ENCODE peak calls at places on chromosomes 4 and X, in eight cellular contexts. Y is thoracic aorta, B is dorsolateral prefrontal cortex, F is PC-3, C is neural progenitor cell, L is coronary artery, T is choroid plexus epithelial cell, P is hepatocyte. S is an unnamed sample.

GRCh38 chr4:13642576-13642975 is 15.1 kb upstream of the BOD1L1 start:
- DNase-seq in Y (no peak), B (no peak), F (peak; percentile 19), C (no peak), L (no peak), T (peak; percentile 85), P (no peak), S (no peak)

GRCh38 chr4:168076989-168077725 is 15.2 kb upstream of the ANXA10 start:
- DNase-seq in Y (no peak), B (no peak), F (peak; percentile 85), C (peak; percentile 75), L (no peak), T (peak; percentile 88), P (peak; percentile 80), S (peak; percentile 76)

GRCh38 chr4:89570931-89571330 is 263.3 kb upstream of the GPRIN3 start:
- DNase-seq in Y (no peak), B (no peak), F (no peak), C (no peak), L (no peak), T (no peak), P (no peak), S (no peak)

GRCh38 chr4:2060578-2061207 is 1.6 kb downstream of the NAT8L start:
- DNase-seq in Y (no peak), B (no peak), F (no peak), C (peak; percentile 65), L (no peak), T (no peak), P (peak; percentile 54), S (no peak)

GRCh38 chrX:97471071-97471470 is 587.4 kb downstream of the RPA4 start:
- DNase-seq in Y (no peak), B (no peak), F (no peak), C (no peak), L (no peak), T (no peak), P (no peak), S (no peak)

GRCh38 chr4:26217961-26218676 is 102.7 kb upstream of the RBPJ start:
- DNase-seq in Y (no peak), B (peak; percentile 57), F (no peak), C (no peak), L (no peak), T (peak; percentile 48), P (no peak), S (no peak)

GRCh38 chr4:38935391-38936073 is 67.9 kb downstream of the FAM114A1 start:
- DNase-seq in Y (no peak), B (no peak), F (no peak), C (no peak), L (no peak), T (no peak), P (no peak), S (no peak)

GRCh38 chr4:88599298-88599697 is 7.0 kb downstream of the HERC3 start:
- DNase-seq in Y (no peak), B (no peak), F (peak; percentile 76), C (no peak), L (no peak), T (peak; percentile 58), P (no peak), S (no peak)

GRCh38 chrX:102723456-102723855 is 2.9 kb downstream of the GPRASP3 start:
- DNase-seq in Y (no peak), B (no peak), F (peak; percentile 9), C (no peak), L (no peak), T (no peak), P (no peak), S (peak; percentile 39)

GRCh38 chr4:158578476-158578875 is 56.8 kb downstream of the RXFP1 start:
- DNase-seq in Y (no peak), B (no peak), F (peak; percentile 59), C (no peak), L (no peak), T (peak; percentile 77), P (peak; percentile 30), S (peak; percentile 63)

GRCh38 chrX:50691820-50692219 is 122.2 kb downstream of the SHROOM4 start:
- DNase-seq in Y (no peak), B (no peak), F (peak; percentile 75), C (peak; percentile 67), L (no peak), T (peak; percentile 63), P (peak; percentile 63), S (peak; percentile 35)

GRCh38 chr4:78691971-78692814 is 84.0 kb upstream of the BMP2K start:
- DNase-seq in Y (no peak), B (no peak), F (no peak), C (no peak), L (no peak), T (no peak), P (peak; percentile 62), S (no peak)

GRCh38 chrX:56812515-56813105 is 83.6 kb downstream of the NBDY start:
- DNase-seq in Y (no peak), B (no peak), F (no peak), C (no peak), L (no peak), T (peak; percentile 32), P (no peak), S (no peak)

GRCh38 chr4:98113005-98113404 is 30.3 kb downstream of the STPG2 start:
- DNase-seq in Y (no peak), B (peak; percentile 42), F (peak; percentile 51), C (peak; percentile 69), L (no peak), T (peak; percentile 65), P (peak; percentile 60), S (peak; percentile 35)

DNA sequence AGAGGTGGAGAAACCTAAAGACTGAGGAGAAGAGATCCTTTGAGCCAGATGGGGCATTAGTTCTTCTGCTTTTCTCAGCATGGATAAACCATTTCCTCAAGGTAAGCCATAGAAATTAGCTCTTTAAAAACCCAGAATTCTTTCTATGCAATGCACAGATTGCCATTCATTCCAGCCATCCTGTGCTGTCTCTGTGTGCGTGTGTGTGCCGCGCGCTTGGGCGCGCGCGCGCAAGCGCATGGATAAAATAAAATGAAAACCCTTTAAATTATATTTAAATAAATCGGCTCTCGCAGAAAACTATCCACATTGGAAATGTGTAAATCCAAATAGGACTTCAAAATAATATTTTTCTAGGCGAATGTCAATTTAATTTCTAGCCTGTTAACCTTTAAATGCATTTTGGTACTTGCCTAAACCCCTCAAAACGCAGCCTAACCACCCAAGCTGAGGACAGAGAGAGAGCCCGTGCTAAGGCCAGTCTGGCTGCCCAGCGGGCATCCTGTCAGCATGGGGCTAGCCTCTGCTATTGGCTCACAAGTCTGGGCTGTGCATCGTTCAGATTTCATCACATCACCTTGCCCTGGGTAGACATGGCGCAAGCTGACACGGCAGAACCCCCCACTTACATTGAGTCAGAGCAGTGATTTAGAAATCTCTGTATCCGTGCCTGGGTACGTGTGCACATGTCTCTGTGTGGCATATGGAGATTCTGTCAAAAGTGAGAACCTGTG is 112.9 kb upstream of the VAMP7 start:
- DNase-seq in Y (no peak), B (no peak), F (no peak), C (no peak), L (no peak), T (peak; percentile 74), P (no peak), S (peak; percentile 49)
- H3K4me3 ChIP-seq in Y (peak overlapping the region; percentile 68), B (peak overlapping the region; percentile 39), F (no peak overlapping the region), C (peak overlapping the region; percentile 55), L (peak overlapping the region; percentile 71), T (peak overlapping the region; percentile 62), P (no peak overlapping the region), S (peak overlapping the region; percentile 39)

GRCh38 chr4:16284050-16284449 is 57.8 kb upstream of the TAPT1 start:
- DNase-seq in Y (no peak), B (no peak), F (no peak), C (no peak), L (no peak), T (no peak), P (no peak), S (no peak)

GRCh38 chr4:16278178-16278577 is 51.9 kb upstream of the TAPT1 start:
- DNase-seq in Y (no peak), B (no peak), F (no peak), C (no peak), L (no peak), T (no peak), P (no peak), S (no peak)
- TF ChIP-seq CTCF in Y (no peak), B (no peak), F (peak; percentile 36), C (peak; percentile 25), L (no peak), T (peak; percentile 38), P (no peak), S (no peak)

GRCh38 chr4:124523816-124524215 is 188.7 kb downstream of the ANKRD50 start:
- DNase-seq in Y (no peak), B (no peak), F (no peak), C (no peak), L (no peak), T (no peak), P (no peak), S (no peak)
- H3K4me3 ChIP-seq in Y (no peak overlapping the region), B (no peak overlapping the region), F (no peak overlapping the region), C (no peak overlapping the region), L (no peak overlapping the region), T (no peak overlapping the region), P (no peak overlapping the region), S (no peak overlapping the region)

DNA sequence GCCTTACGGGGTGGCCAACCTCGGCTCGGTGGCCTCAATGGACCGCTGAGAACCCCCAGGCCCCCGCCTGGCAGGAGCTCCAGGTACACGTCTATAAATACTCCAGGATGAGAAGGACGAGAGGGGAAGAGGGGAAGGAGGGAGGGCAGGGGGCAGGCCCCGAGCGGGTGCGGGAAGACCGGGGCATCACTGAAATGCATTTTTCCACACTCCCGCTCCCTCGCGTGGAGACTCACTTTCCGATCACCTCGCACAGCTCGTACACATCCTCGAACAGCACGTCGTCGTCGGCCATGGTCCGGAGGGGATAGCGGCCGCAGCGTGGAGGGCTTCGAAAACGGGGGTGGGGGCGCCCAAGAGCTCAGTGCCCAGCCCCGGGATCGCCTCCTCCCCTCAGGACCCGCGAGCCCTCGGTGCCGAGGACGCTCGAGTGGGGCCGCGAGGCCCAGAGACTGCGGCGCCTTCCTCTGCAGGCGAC is 621 bp downstream of the CASK start:
- DNase-seq in Y (no peak), B (peak; percentile 54), F (peak; percentile 3), C (peak; percentile 61), L (peak; percentile 75), T (peak; percentile 10), P (peak; percentile 57), S (no peak)
- TF ChIP-seq CTCF in Y (no peak), B (no peak), F (peak; percentile 18), C (peak; percentile 24), L (no peak), T (peak; percentile 15), P (peak; percentile 15), S (peak; percentile 11)

GRCh38 chr4:48015678-48016077 is 803 bp downstream of the CNGA1 start:
- DNase-seq in Y (no peak), B (no peak), F (no peak), C (no peak), L (no peak), T (no peak), P (peak; percentile 37), S (no peak)
- H3K4me3 ChIP-seq in Y (no peak overlapping the region), B (peak overlapping the region; percentile 70), F (peak overlapping the region; percentile 83), C (peak overlapping the region; percentile 66), L (peak overlapping the region; percentile 88), T (no peak overlapping the region), P (peak overlapping the region; percentile 9), S (peak overlapping the region; percentile 73)

S was measured in bronchial epithelial cell.